ENCODE peak calls at places on chromosome 13, in nine cellular contexts. S is lower leg skin, N is HCT116, R is uterus, C is adrenal gland, F is GM12891, B is heart left ventricle, T is esophagus muscularis mucosa, A is HepG2. X is an unnamed sample.

GRCh38 chr13:85700909-85701308 is 98.3 kb downstream of the SLITRK6 start:
- DNase-seq in A (no peak), F (no peak), S (no peak), B (no peak), T (no peak), N (no peak), R (no peak), C (no peak), X (no peak)

GRCh38 chr13:30906411-30906990 is 430 bp downstream of the MEDAG start:
- DNase-seq in R (peak; percentile 33), C (peak; percentile 19), T (peak; percentile 84), F (no peak), N (no peak), S (no peak), A (no peak), B (peak; percentile 34), X (no peak)

GRCh38 chr13:55563267-55563666 is 1577.5 kb upstream of the PRR20A start:
- DNase-seq in C (no peak), N (no peak), R (no peak), A (no peak), S (no peak), B (no peak), T (no peak), F (no peak), X (no peak)

GRCh38 chr13:35469781-35470380 is 6.6 kb downstream of the MAB21L1 start:
- DNase-seq in F (no peak), B (no peak), A (no peak), S (no peak), R (no peak), T (no peak), N (no peak), C (no peak), X (no peak)

GRCh38 chr13:68047889-68048288 is 817.8 kb upstream of the PCDH9 start:
- DNase-seq in C (no peak), A (no peak), N (no peak), R (no peak), F (no peak), T (no peak), B (no peak), S (no peak), X (no peak)

GRCh38 chr13:71618154-71618553 is 248.8 kb downstream of the DACH1 start:
- DNase-seq in T (no peak), B (no peak), C (no peak), S (no peak), F (no peak), N (no peak), R (no peak), A (no peak), X (no peak)

GRCh38 chr13:20127563-20128458 is 33.0 kb downstream of the GJA3 start:
- DNase-seq in S (peak; percentile 36), N (no peak), B (peak; percentile 82), R (peak; percentile 42), F (no peak), C (peak; percentile 76), T (no peak), A (peak; percentile 53), X (no peak)

GRCh38 chr13:21557995-21558394 is 46.0 kb downstream of the MICU2 start:
- DNase-seq in T (no peak), R (no peak), B (no peak), S (no peak), A (peak; percentile 25), C (no peak), F (no peak), N (peak; percentile 16), X (no peak)

DNA sequence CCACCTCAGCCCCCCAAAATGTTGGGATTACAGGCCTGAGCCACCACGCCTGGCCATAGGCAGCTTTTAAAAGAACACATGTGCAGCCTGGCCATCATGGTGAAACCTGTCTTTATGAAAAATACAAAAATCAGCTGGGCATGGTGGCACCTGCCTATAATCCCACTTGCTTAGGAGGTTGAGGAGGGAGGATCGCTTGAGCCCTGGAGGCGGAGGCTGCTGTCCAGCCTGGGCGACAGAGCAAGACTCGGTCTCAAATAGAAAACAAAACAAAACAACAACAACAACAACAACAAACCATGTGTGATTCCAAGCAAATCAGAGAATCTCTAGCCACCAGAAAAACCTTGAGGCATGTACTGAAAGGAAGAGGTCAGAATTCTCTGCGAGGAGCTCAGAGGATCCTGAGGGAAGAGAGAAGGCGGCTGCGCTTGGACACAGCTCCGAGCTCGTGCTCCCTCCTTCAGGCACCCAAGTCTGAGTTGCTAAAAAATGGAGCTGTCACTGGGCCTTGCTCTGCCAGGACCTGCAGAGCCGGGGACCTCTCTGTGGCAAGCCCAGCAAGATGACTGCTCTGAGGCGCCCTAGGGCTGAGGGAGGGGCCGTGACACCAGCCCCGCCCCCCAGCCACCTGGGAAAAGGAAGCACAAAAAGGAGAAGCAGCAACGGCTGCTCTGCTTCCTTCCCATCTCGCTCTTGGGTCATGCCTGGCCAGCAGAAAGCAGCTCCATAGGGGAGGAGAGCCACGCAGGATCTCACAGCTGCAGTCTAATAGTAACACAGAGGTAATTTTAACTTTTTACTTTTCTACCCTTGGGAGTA is at the start of gene ARL11:
- DNase-seq in F (peak; percentile 76), T (no peak), B (peak; percentile 74), C (peak; percentile 52), S (peak; percentile 54), R (no peak), N (no peak), A (no peak), X (no peak)
- TF ChIP-seq POLR2A in F (peak; percentile 75), T (no peak), B (no peak), C (no peak), S (no peak), R (no peak), N (no peak), A (no peak), X (no peak)

DNA sequence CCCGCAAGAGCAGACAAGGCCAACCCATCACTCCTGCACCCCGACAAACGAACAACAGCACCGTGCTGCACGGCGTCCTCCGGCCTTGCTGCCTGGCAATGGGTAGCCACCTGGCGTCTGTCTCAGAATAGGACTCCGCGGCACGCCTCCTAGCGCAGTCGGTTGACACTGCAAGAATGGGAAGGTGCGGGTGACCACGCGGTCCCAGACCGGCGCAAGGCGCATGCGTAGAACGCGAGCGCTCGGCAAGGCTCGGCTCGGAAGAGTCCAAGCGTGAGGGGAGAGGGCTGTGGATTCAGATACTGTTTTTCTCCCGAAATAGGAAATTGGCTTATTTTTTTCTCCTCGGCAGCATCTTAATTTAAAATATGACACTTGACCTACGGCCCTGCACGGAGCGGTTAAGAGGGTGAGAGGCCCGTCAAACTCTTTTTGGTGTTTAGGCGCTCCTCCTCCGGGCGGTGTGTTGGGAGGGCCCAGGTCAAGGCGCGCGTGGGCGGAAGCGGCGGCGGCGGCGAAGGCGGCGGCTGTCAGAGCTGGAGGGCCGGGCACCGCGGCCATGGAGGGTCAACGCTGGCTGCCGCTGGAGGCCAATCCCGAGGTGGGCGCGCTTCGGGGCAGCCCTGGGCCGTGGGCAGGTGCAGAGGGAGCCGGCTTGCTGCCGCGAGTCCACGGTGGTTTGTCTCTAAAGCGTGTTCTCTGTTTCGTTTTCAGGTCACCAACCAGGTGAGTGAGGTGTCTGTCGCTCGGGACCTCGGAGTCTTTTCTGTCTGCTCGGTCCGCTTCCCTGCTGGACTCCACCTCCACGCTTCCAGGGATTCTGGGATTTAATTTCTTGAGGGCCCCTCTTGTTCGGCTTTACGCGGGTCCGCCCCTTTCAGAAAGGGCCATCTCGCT is at the start of gene UCHL3:
- DNase-seq in R (peak; percentile 96), S (peak; percentile 93), C (peak; percentile 97), A (peak; percentile 93), F (peak; percentile 85), N (peak; percentile 94), T (peak; percentile 97), B (peak; percentile 97), X (peak; percentile 86)
- TF ChIP-seq POLR2A in R (peak; percentile 39), S (no peak), C (peak; percentile 79), A (peak; percentile 51), F (peak; percentile 73), N (peak; percentile 58), T (no peak), B (peak; percentile 68), X (peak; percentile 81)

DNA sequence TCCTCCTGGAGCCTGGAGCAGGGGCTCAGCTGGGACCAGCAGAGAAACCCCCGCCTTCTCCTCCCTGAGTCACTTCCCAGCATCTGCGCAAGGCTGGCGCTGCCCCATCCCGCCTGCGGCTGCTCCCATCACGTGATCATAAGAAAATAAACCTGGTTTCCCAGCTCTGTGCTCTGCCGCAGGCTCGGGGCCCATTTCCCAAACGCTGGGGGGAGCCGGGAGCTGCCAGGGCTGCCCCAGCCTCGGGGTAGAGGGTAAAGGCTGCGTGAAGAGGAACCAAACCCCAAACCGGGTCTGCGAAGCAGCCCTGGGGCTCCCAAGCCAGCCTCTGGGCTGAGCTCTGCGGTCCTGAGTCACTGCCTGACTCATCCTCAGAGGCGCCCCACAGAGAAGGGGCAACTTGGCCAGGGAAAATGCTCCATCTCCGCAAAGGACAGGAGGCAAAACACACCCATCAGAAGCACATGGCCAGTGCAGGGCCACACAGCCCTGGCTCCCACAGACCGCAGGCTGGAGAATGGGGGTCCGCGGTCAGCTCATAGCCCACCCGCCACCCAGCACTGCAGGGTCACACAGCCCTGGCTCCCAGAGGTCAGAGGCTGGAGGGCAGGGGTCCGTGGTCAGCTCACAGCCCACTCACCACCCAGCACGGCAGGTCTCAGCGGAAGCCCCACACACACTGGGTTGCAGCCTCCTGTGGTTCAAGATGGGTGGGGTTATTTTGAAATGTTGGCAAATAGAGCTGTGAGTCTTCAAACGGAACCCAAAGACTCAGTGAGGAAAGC is 67.1 kb downstream of the RASA3 start:
- DNase-seq in R (peak; percentile 90), S (peak; percentile 82), C (peak; percentile 93), F (no peak), N (peak; percentile 90), T (peak; percentile 98), A (peak; percentile 16), B (peak; percentile 87), X (peak; percentile 99)
- TF ChIP-seq POLR2A in R (peak; percentile 49), S (no peak), C (peak; percentile 68), F (no peak), N (peak; percentile 4), T (no peak), A (no peak), B (no peak), X (peak; percentile 31)

GRCh38 chr13:110506396-110506795 is 55.1 kb downstream of the RAB20 start:
- DNase-seq in A (no peak), T (no peak), N (no peak), B (no peak), F (no peak), C (no peak), S (no peak), R (no peak), X (no peak)

GRCh38 chr13:110501188-110501587 is 60.3 kb downstream of the RAB20 start:
- DNase-seq in B (no peak), S (no peak), C (no peak), T (no peak), N (no peak), R (no peak), A (no peak), F (no peak), X (no peak)

GRCh38 chr13:110503979-110504499 is 57.5 kb downstream of the RAB20 start:
- DNase-seq in S (no peak), R (no peak), C (no peak), B (no peak), T (no peak), N (no peak), A (no peak), F (no peak), X (no peak)

GRCh38 chr13:110505594-110505993 is 55.9 kb downstream of the RAB20 start:
- DNase-seq in C (no peak), A (no peak), B (no peak), S (no peak), N (no peak), F (no peak), R (no peak), T (no peak), X (no peak)

DNA sequence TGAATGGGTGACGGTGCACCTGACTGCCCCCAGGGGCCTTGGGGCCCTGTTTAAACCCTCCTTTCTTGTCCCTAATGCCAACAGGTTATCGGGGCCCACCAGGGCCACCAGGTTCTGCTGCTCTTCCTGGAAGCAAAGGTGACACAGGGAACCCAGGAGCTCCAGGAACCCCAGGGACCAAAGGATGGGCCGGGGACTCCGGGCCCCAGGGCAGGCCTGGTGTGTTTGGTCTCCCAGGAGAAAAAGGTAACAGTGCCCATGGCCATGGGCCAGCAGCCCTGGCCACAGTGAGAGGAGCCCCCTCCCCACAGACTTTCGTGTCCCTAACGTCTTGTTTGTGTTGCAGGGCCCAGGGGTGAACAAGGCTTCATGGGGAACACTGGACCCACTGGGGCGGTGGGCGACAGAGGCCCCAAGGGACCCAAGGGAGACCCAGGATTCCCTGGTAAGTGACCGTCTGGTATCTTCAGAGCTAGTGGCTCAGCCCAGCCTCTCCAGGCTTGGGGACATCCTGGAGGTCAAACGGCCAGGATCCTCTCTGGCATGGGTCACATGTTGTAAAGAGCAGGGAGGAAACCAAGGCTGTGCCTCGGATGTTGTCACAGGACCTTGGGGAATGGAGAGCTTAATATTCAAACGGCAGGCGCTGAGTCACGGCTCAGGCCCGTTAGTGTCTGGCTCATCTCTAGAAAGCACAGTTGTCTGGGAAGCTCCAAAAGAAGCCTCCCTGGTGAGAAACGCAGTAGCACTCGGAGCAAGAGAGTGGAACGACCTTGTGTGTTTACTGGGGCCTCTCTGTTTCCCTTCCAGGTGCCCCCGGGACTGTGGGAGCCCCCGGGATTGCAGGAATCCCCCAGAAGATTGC is 58.3 kb downstream of the RAB20 start:
- DNase-seq in B (no peak), S (no peak), A (no peak), N (no peak), T (no peak), F (no peak), R (no peak), C (peak; percentile 93), X (no peak)
- TF ChIP-seq POLR2A in B (no peak), S (no peak), A (no peak), N (no peak), T (no peak), F (no peak), R (no peak), C (peak; percentile 76), X (no peak)

X was measured in H54.